ENCODE peak calls at places on chromosomes 1 and 21, in four cellular contexts. One of them, this sample, is unnamed.

GRCh38 chr1:184838374-184838995 is 83.8 kb upstream of the EDEM3 start:
- DNase-seq in hepatocyte: peak; percentile 62
- DNase-seq in GM23338: no peak
- DNase-seq in HCT116: no peak
- DNase-seq in this sample: peak; percentile 99

GRCh38 chr1:150392627-150393026 is 28.7 kb downstream of the RPRD2 start:
- DNase-seq in hepatocyte: no peak
- DNase-seq in GM23338: no peak
- DNase-seq in HCT116: no peak
- DNase-seq in this sample: no peak

GRCh38 chr1:181192277-181192676 is 103.8 kb downstream of the IER5 start:
- DNase-seq in hepatocyte: no peak
- DNase-seq in HCT116: no peak
- DNase-seq in GM23338: no peak
- DNase-seq in this sample: no peak

GRCh38 chr1:66248746-66249145 is 285.2 kb upstream of the SGIP1 start:
- DNase-seq in hepatocyte: no peak
- DNase-seq in HCT116: no peak
- DNase-seq in GM23338: no peak
- DNase-seq in this sample: no peak

GRCh38 chr1:220544901-220545303 is 17.0 kb downstream of the MARK1 start:
- DNase-seq in hepatocyte: peak; percentile 18
- DNase-seq in HCT116: no peak
- DNase-seq in GM23338: peak; percentile 67
- DNase-seq in this sample: peak; percentile 5

GRCh38 chr1:228364068-228364705 is 42.4 kb downstream of the TRIM11 start:
- DNase-seq in GM23338: no peak
- DNase-seq in HCT116: no peak
- DNase-seq in hepatocyte: no peak
- DNase-seq in this sample: no peak

GRCh38 chr1:172585348-172585747 is 52.4 kb downstream of the SUCO start:
- DNase-seq in GM23338: no peak
- DNase-seq in HCT116: no peak
- DNase-seq in hepatocyte: no peak
- DNase-seq in this sample: peak; percentile 82

GRCh38 chr21:44018813-44019567 is 6.9 kb downstream of the TRAPPC10 start:
- DNase-seq in GM23338: no peak
- DNase-seq in HCT116: no peak
- DNase-seq in hepatocyte: no peak
- DNase-seq in this sample: no peak

GRCh38 chr1:159429074-159429861 is 2.7 kb upstream of the OR10J4 start:
- DNase-seq in HCT116: no peak
- DNase-seq in hepatocyte: no peak
- DNase-seq in GM23338: no peak
- DNase-seq in this sample: peak; percentile 87

GRCh38 chr1:6118415-6118814 is 61.7 kb downstream of the CHD5 start:
- DNase-seq in GM23338: no peak
- DNase-seq in hepatocyte: no peak
- DNase-seq in HCT116: no peak
- DNase-seq in this sample: peak; percentile 38

GRCh38 chr1:63861055-63861691 is 87.4 kb downstream of the ROR1 start:
- DNase-seq in hepatocyte: no peak
- DNase-seq in GM23338: no peak
- DNase-seq in HCT116: no peak
- DNase-seq in this sample: peak; percentile 10

GRCh38 chr1:9730096-9730901 is 78.8 kb downstream of the PIK3CD start:
- DNase-seq in GM23338: no peak
- DNase-seq in HCT116: no peak
- DNase-seq in hepatocyte: no peak
- DNase-seq in this sample: no peak

GRCh38 chr1:78146137-78146822 is 100.5 kb downstream of the GIPC2 start:
- DNase-seq in HCT116: no peak
- DNase-seq in hepatocyte: no peak
- DNase-seq in GM23338: no peak
- DNase-seq in this sample: peak; percentile 39

GRCh38 chr1:94236021-94236491 is 1.3 kb downstream of the ARHGAP29 start:
- DNase-seq in HCT116: no peak
- DNase-seq in hepatocyte: no peak
- DNase-seq in GM23338: peak; percentile 41
- DNase-seq in this sample: peak; percentile 50

GRCh38 chr1:226444901-226445300 is 37.0 kb upstream of the PARP1 start:
- DNase-seq in HCT116: no peak
- DNase-seq in GM23338: peak; percentile 61
- DNase-seq in hepatocyte: no peak
- DNase-seq in this sample: no peak

GRCh38 chr21:28541371-28542112 is 451.1 kb downstream of the LTN1 start:
- DNase-seq in HCT116: no peak
- DNase-seq in hepatocyte: no peak
- DNase-seq in GM23338: no peak
- DNase-seq in this sample: no peak

GRCh38 chr1:18949689-18950414 is 6.6 kb downstream of the IFFO2 start:
- DNase-seq in GM23338: peak; percentile 72
- DNase-seq in hepatocyte: no peak
- DNase-seq in HCT116: no peak
- DNase-seq in this sample: peak; percentile 70

GRCh38 chr1:228364706-228365213 is 41.9 kb downstream of the TRIM11 start:
- DNase-seq in hepatocyte: no peak
- DNase-seq in HCT116: no peak
- DNase-seq in GM23338: no peak
- DNase-seq in this sample: no peak

GRCh38 chr1:113146242-113147072 is 73.5 kb downstream of the LRIG2 start:
- DNase-seq in hepatocyte: peak; percentile 35
- DNase-seq in GM23338: no peak
- DNase-seq in HCT116: no peak
- DNase-seq in this sample: peak; percentile 24

GRCh38 chr1:197869502-197869890 is 32.9 kb upstream of the C1orf53 start:
- DNase-seq in hepatocyte: no peak
- DNase-seq in HCT116: no peak
- DNase-seq in GM23338: no peak
- DNase-seq in this sample: no peak

GRCh38 chr1:209641216-209642181 is 10.7 kb downstream of the LAMB3 start:
- DNase-seq in hepatocyte: no peak
- DNase-seq in GM23338: no peak
- DNase-seq in HCT116: no peak
- DNase-seq in this sample: no peak
- H2AFZ ChIP-seq in hepatocyte: no peak overlapping the region
- H2AFZ ChIP-seq in GM23338: peak overlapping the region; percentile 97
- H2AFZ ChIP-seq in HCT116: no peak overlapping the region
- H2AFZ ChIP-seq in this sample: no peak overlapping the region

GRCh38 chr1:30256911-30257310 is 466.5 kb downstream of the MATN1 start:
- DNase-seq in GM23338: no peak
- DNase-seq in hepatocyte: no peak
- DNase-seq in HCT116: no peak
- DNase-seq in this sample: no peak
- H3K9me2 ChIP-seq in GM23338: no peaks in the 10 kb centered on the region
- H3K9me2 ChIP-seq in hepatocyte: no peaks in the 10 kb centered on the region
- H3K9me2 ChIP-seq in HCT116: no peaks in the 10 kb centered on the region
- H3K9me2 ChIP-seq in this sample: no peaks in the 10 kb centered on the region

GRCh38 chr1:183227963-183228649 is 42.0 kb downstream of the LAMC2 start:
- DNase-seq in HCT116: peak; percentile 26
- DNase-seq in GM23338: peak; percentile 89
- DNase-seq in hepatocyte: peak; percentile 60
- DNase-seq in this sample: peak; percentile 68
- TF ChIP-seq EZH2phosphoT487 in HCT116: no peak
- TF ChIP-seq EZH2phosphoT487 in GM23338: no peak
- TF ChIP-seq EZH2phosphoT487 in hepatocyte: no peak
- TF ChIP-seq EZH2phosphoT487 in this sample: no peak

DNA sequence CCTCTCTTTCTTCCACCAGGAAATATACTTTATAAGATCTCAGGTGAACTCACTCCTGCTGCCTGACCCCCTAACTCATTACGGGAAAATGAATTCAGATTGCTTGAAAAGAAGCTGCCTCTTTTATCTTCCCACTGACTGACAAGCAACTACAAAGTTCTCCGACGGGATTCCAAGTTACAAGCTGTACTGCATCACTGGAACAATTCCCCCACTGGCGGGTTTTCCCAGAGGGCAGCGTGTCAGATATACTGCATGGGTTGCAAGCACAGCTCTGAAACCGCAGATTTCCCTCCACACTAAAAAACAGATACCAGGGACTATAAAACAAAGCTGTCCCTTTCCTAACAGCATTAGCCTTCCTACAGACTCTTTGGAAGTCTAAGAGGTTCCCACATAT is 390.6 kb downstream of the KCTD3 start:
- DNase-seq in HCT116: no peak
- DNase-seq in hepatocyte: peak; percentile 11
- DNase-seq in GM23338: no peak
- DNase-seq in this sample: peak; percentile 1
- H2AFZ ChIP-seq in HCT116: no peak overlapping the region
- H2AFZ ChIP-seq in hepatocyte: no peak overlapping the region
- H2AFZ ChIP-seq in GM23338: peak overlapping the region; percentile 85
- H2AFZ ChIP-seq in this sample: no peak overlapping the region

GRCh38 chr1:213050745-213051126 is 305 bp upstream of the RPS6KC1 start:
- DNase-seq in GM23338: no peak
- DNase-seq in hepatocyte: no peak
- DNase-seq in HCT116: no peak
- DNase-seq in this sample: no peak

GRCh38 chr1:213051127-213051880 is at the start of gene RPS6KC1:
- DNase-seq in HCT116: peak; percentile 50
- DNase-seq in GM23338: peak; percentile 93
- DNase-seq in hepatocyte: peak; percentile 92
- DNase-seq in this sample: peak; percentile 96

GRCh38 chr1:213053455-213053854 is 2.4 kb downstream of the RPS6KC1 start:
- DNase-seq in HCT116: no peak
- DNase-seq in hepatocyte: no peak
- DNase-seq in GM23338: no peak
- DNase-seq in this sample: no peak

GRCh38 chr1:213054142-213054541 is 3.1 kb downstream of the RPS6KC1 start:
- DNase-seq in HCT116: no peak
- DNase-seq in GM23338: no peak
- DNase-seq in hepatocyte: no peak
- DNase-seq in this sample: no peak

DNA sequence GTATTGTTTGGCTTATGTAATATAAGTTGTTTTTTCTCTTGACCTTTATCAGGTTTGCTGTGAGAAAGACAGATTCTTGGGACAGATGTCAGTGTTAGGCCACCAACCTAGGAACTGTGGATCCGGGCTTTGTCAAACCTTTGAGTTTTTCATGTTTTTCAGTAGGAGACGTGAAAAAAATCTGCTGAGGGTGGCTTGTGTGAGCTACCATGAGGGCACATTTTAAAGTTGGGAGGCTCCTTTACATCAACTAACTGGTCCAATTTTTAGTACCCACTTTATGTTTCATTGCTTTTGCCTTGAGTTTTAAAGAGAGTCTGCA is 801 bp downstream of the RPS6KC1 start:
- DNase-seq in GM23338: no peak
- DNase-seq in hepatocyte: no peak
- DNase-seq in HCT116: no peak
- DNase-seq in this sample: no peak
- H3K9me2 ChIP-seq in GM23338: peaks cover 7% of the 10 kb centered on the region
- H3K9me2 ChIP-seq in hepatocyte: no peaks in the 10 kb centered on the region
- H3K9me2 ChIP-seq in HCT116: no peaks in the 10 kb centered on the region
- H3K9me2 ChIP-seq in this sample: no peaks in the 10 kb centered on the region

GRCh38 chr1:50930965-50931737 is 28.9 kb downstream of the FAF1 start:
- DNase-seq in HCT116: no peak
- DNase-seq in GM23338: no peak
- DNase-seq in hepatocyte: no peak
- DNase-seq in this sample: no peak

GRCh38 chr1:50934838-50935237 is 25.2 kb downstream of the FAF1 start:
- DNase-seq in HCT116: no peak
- DNase-seq in GM23338: no peak
- DNase-seq in hepatocyte: no peak
- DNase-seq in this sample: no peak

GRCh38 chr1:50940291-50940690 is 19.8 kb downstream of the FAF1 start:
- DNase-seq in GM23338: no peak
- DNase-seq in HCT116: no peak
- DNase-seq in hepatocyte: no peak
- DNase-seq in this sample: no peak

GRCh38 chr1:50936321-50936720 is 23.7 kb downstream of the FAF1 start:
- DNase-seq in GM23338: no peak
- DNase-seq in HCT116: no peak
- DNase-seq in hepatocyte: no peak
- DNase-seq in this sample: no peak
- TF ChIP-seq EZH2phosphoT487 in GM23338: no peak
- TF ChIP-seq EZH2phosphoT487 in HCT116: no peak
- TF ChIP-seq EZH2phosphoT487 in hepatocyte: no peak
- TF ChIP-seq EZH2phosphoT487 in this sample: no peak

DNA sequence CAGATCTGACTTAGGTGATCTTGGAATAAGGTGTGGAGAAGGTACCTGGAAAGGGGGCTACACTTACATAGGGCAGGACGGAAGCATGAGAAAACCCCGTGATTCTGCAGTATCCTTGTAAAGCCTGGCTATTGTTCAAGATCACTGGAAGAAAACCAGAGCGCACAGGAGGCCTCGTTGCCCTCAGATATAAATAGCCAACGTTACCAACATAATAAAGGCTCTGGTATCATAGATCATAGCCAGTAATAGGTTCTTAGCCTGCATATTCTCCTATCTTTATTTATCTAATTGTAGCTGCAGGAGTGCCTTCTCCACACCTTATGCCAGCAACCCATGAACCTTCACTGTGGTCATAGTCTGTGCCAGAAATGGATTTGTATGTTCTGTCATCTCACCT is 35.9 kb upstream of the MPZL1 start:
- DNase-seq in HCT116: no peak
- DNase-seq in GM23338: no peak
- DNase-seq in hepatocyte: no peak
- DNase-seq in this sample: no peak
- H2AFZ ChIP-seq in HCT116: no peak overlapping the region
- H2AFZ ChIP-seq in GM23338: peak overlapping the region; percentile 94
- H2AFZ ChIP-seq in hepatocyte: no peak overlapping the region
- H2AFZ ChIP-seq in this sample: no peak overlapping the region

GRCh38 chr1:23169727-23170335 is 1.2 kb upstream of the LUZP1 start:
- DNase-seq in HCT116: peak; percentile 64
- DNase-seq in GM23338: peak; percentile 30
- DNase-seq in hepatocyte: peak; percentile 30
- DNase-seq in this sample: peak; percentile 99

GRCh38 chr1:23168462-23169218 is at the start of gene LUZP1:
- DNase-seq in hepatocyte: peak; percentile 95
- DNase-seq in GM23338: peak; percentile 81
- DNase-seq in HCT116: peak; percentile 70
- DNase-seq in this sample: peak; percentile 90

GRCh38 chr1:23168079-23168461 is 586 bp downstream of the LUZP1 start:
- DNase-seq in GM23338: no peak
- DNase-seq in HCT116: no peak
- DNase-seq in hepatocyte: peak; percentile 55
- DNase-seq in this sample: peak; percentile 69

GRCh38 chr1:23167353-23168078 is 1.1 kb downstream of the LUZP1 start:
- DNase-seq in HCT116: no peak
- DNase-seq in GM23338: peak; percentile 84
- DNase-seq in hepatocyte: peak; percentile 73
- DNase-seq in this sample: peak; percentile 74

DNA sequence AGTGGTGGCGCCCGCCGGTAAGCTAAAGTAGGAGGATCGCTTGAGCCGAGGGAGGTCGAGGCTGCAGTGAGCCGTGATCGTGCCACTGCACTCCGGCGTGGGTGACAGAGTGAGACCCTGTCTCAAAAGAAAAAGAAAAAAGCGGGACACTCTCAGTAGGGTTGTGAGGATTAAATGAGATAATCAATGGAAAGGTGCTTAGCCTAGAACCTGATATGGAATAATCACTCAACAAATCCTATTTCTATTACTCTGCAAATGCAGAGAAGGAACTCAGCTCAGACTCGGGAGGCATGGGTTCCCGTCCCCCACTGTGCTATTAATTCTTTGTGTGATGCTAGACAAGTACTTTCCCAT is 541 bp upstream of the LUZP1 start:
- DNase-seq in HCT116: no peak
- DNase-seq in GM23338: no peak
- DNase-seq in hepatocyte: no peak
- DNase-seq in this sample: no peak
- H3K9me2 ChIP-seq in HCT116: no peaks in the 10 kb centered on the region
- H3K9me2 ChIP-seq in GM23338: no peaks in the 10 kb centered on the region
- H3K9me2 ChIP-seq in hepatocyte: no peaks in the 10 kb centered on the region
- H3K9me2 ChIP-seq in this sample: no peaks in the 10 kb centered on the region

This sample was measured in GM23248.